ENCODE peak calls at places on chromosomes 4 and X, in eight cellular contexts. E, B, I, L, G, W, N and A are unnamed samples.

GRCh38 chr4:40918330-40918729 is 168.6 kb downstream of the NSUN7 start:
- DNase-seq in W (no peak), E (peak), N (no peak), G (peak), I (peak), B (peak), L (no peak), A (no peak)

GRCh38 chrX:40149286-40150175 is 51.8 kb upstream of the BCOR start:
- DNase-seq in E (no peak), N (no peak), L (no peak), G (no peak), W (no peak), B (no peak), I (no peak), A (no peak)

GRCh38 chr4:5750052-5750950 is 39.3 kb downstream of the EVC start:
- DNase-seq in G (no peak), I (peak), E (no peak), B (peak), N (no peak), W (no peak), L (no peak), A (no peak)

GRCh38 chr4:15469402-15470148 is at the start of gene CC2D2A:
- DNase-seq in I (peak), E (no peak), W (no peak), G (peak), B (peak), N (no peak), L (no peak), A (no peak)

GRCh38 chrX:1529328-1529727 is 7.7 kb downstream of the P2RY8 start:
- DNase-seq in W (no peak), B (no peak), N (no peak), G (no peak), L (no peak), I (no peak), E (no peak), A (no peak)

GRCh38 chrX:152038798-152039197 is 64.3 kb upstream of the GABRE start:
- DNase-seq in N (no peak), B (no peak), W (no peak), E (no peak), L (no peak), G (no peak), I (peak), A (no peak)

GRCh38 chr4:110467400-110467799 is 8.6 kb upstream of the ENPEP start:
- DNase-seq in I (no peak), G (no peak), W (no peak), E (no peak), L (no peak), N (no peak), B (no peak), A (no peak)

GRCh38 chrX:124242160-124242559 is 90.3 kb upstream of the TEX13D start:
- DNase-seq in G (no peak), E (no peak), N (no peak), W (no peak), L (no peak), B (no peak), I (no peak), A (no peak)

GRCh38 chr4:184267673-184268573 is 50.2 kb upstream of the ENPP6 start:
- DNase-seq in B (peak), G (peak), E (peak), W (peak), L (no peak), N (peak), I (peak), A (no peak)

GRCh38 chr4:94304365-94304971 is 38.2 kb downstream of the HPGDS start:
- DNase-seq in I (peak), W (no peak), B (peak), G (peak), N (no peak), L (no peak), E (no peak), A (no peak)

GRCh38 chr4:10666616-10667015 is 18.0 kb downstream of the CLNK start:
- DNase-seq in I (no peak), E (no peak), N (peak), B (no peak), W (no peak), G (no peak), L (no peak), A (no peak)

GRCh38 chr4:64158648-64159326 is 250.5 kb downstream of the TECRL start:
- DNase-seq in W (peak), N (no peak), G (peak), I (peak), L (no peak), E (peak), B (peak), A (peak)

GRCh38 chrX:113833096-113833495 is 750.8 kb upstream of the HTR2C start:
- DNase-seq in E (no peak), N (no peak), G (no peak), W (no peak), B (no peak), L (no peak), I (no peak), A (no peak)

GRCh38 chr4:84451546-84451945 is 47.5 kb downstream of the NKX6-1 start:
- DNase-seq in I (peak), W (no peak), E (no peak), G (peak), B (peak), N (no peak), L (no peak), A (no peak)

GRCh38 chr4:155170569-155170968 is 37.9 kb upstream of the NPY2R start:
- DNase-seq in W (no peak), N (no peak), B (no peak), L (no peak), G (no peak), I (no peak), E (no peak), A (no peak)

GRCh38 chrX:38275615-38276014 is 51.7 kb downstream of the RPGR start:
- DNase-seq in I (peak), E (no peak), W (no peak), B (peak), L (no peak), G (peak), N (no peak), A (no peak)

GRCh38 chr4:97513917-97514316 is 629.4 kb downstream of the STPG2 start:
- DNase-seq in I (no peak), B (no peak), N (no peak), G (no peak), W (no peak), L (no peak), E (no peak), A (no peak)

GRCh38 chr4:151801547-151802516 is 41.0 kb upstream of the GATB start:
- DNase-seq in B (peak), G (peak), I (peak), L (peak), W (peak), E (no peak), N (no peak), A (peak)

GRCh38 chrX:153727108-153727931 is 2.7 kb downstream of the ABCD1 start:
- DNase-seq in G (no peak), N (no peak), L (peak), I (no peak), E (peak), B (peak), W (no peak), A (no peak)
- H3K4me3 ChIP-seq in G (no peak), N (peak), L (peak), I (no peak), E (peak), B (peak), W (peak), A (no peak)

GRCh38 chr4:1033840-1034551 is 22.6 kb downstream of the FGFRL1 start:
- DNase-seq in W (no peak), E (peak), L (no peak), N (no peak), I (no peak), B (peak), G (no peak), A (no peak)
- H3K4me3 ChIP-seq in W (no peak), E (peak), L (no peak), N (no peak), I (no peak), B (no peak), G (no peak), A (no peak)

DNA sequence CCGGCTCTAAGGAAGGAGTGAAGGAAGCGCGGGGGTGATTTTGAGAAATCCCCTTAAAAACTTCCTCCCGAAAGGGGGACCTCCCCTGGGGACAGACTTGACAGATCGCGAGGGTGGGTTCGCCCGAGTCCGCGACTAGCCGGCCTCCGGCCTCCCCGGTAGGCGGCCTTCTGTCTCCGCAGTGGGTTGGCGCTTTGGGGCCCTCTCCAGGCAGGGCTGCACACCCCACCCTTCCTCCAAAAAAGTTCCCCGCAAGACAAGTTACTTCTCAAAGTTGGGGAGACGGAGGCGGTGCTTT is 24.8 kb downstream of the HOPX start:
- DNase-seq in I (peak), B (no peak), N (no peak), E (peak), L (no peak), G (peak), W (no peak), A (no peak)
- H3K4me3 ChIP-seq in I (peak), B (peak), N (peak), E (peak), L (peak), G (peak), W (no peak), A (peak)

DNA sequence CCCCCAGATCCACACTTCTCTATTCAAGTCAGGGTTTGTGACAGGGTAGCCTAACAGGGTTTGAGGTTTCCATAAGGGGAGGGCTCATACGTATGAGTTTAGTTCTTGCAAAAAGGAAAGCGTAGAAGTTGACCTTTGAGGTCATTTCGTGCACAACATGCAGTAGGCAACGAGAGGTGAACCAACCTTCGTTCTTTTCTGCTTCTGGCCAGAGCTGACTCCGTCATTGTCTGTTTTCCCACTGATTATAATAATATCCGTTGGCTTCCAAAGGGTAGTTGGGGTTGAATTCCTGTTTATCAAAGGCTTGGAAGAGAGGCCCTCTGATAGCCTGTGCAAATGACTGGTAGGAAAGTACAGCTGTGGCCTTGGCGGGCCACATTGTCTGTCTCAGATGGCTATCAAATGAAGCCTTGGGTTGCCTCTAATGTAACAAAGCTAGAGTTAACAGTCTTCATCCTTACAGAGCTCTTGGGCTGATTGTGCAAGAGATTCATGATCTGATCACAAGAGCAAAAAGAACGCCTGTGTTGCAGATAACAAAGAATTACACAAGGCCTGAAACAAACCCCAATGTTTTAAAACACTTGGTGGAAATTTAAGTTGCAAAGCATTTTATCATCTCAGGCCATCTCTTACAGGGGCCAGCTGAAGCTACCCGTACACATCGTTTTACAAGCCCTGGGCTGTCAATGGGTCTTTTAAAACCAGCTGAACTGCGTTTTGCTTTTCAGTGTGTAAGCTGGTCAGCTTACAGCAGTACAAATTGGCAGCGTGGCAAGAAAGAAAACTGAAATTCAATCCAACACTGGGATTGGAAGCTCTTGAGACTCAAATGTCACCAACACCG is 46.1 kb upstream of the FAM9C start:
- DNase-seq in L (no peak), E (no peak), I (no peak), N (no peak), W (peak), G (peak), B (no peak), A (no peak)
- H3K4me3 ChIP-seq in L (no peak), E (no peak), I (no peak), N (no peak), W (no peak), G (no peak), B (no peak), A (no peak)

DNA sequence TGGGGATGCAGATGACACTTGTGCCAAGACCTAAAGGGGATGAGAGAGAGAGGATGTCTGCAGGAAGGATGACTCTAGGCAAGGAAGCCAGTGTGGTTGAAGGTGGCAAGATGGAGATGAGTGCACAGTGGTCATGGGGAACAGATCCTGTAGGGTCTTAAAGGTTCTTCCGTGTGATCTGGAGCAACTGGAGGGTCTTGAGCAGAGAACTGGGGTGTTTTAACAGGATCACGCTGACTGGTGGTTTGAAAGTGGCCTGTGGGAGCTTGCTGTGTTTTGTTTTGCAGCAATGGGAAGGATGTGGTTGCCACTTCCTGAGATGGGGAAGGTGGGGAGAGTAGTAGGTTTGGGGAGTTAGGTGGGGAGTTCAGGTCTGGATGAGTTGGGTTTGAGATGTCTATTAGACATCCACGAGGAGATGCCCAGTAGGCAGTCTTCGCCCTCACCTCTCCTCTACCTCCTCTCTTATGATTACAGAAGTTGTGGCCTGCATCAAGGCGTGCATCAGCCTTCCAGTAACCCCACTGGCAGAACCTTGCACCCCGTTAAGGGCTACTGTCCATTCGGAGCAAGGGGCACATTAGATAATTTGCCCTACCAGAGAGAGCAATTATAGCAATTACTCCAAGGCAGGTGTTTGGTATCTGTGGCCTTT is 1.4 kb upstream of the STBD1 start:
- DNase-seq in N (no peak), B (no peak), W (no peak), I (no peak), G (no peak), E (no peak), L (no peak), A (no peak)
- H3K4me3 ChIP-seq in N (peak), B (no peak), W (no peak), I (peak), G (peak), E (peak), L (peak), A (no peak)

DNA sequence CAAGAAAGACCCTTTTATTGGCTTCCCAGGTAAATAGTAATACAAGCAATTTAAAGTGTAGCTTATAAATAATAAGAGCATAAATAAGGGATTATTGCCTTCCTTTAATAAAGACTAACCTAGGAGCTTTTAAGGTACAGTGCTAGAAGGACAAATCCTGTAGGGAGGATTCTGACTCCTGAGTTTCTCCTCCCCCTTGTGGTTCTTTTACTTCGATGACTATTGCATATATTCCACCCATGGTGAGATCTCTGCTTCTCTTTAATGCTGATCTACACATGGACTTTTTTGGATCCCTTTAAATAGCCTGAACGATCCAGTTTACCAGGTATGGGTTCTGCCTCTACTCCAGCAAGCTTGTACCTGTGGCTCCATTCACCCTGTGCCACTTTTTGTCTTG is 2.5 kb downstream of the GALNT7 start:
- DNase-seq in N (no peak), G (peak), I (peak), W (peak), B (peak), E (no peak), L (no peak), A (no peak)
- H3K4me3 ChIP-seq in N (no peak), G (peak), I (no peak), W (no peak), B (no peak), E (no peak), L (no peak), A (no peak)